ENCODE peak calls at places on chromosomes 3 and 15, in four cellular contexts. One of them, this sample, is unnamed.

GRCh38 chr3:55489804-55490132 is 2.7 kb upstream of the WNT5A start:
- DNase-seq in WTC11: peak
- DNase-seq in HepG2: no peak
- DNase-seq in K562: no peak
- DNase-seq in this sample: no peak

GRCh38 chr3:184300377-184300717 is 1.3 kb downstream of the PSMD2 start:
- DNase-seq in WTC11: no peak
- DNase-seq in HepG2: no peak
- DNase-seq in K562: no peak
- DNase-seq in this sample: no peak

GRCh38 chr3:183386651-183387050 is 41.8 kb downstream of the MCF2L2 start:
- DNase-seq in WTC11: no peak
- DNase-seq in HepG2: no peak
- DNase-seq in K562: no peak
- DNase-seq in this sample: no peak

GRCh38 chr15:93088981-93089854 is at the start of gene RGMA:
- DNase-seq in WTC11: peak
- DNase-seq in HepG2: no peak
- DNase-seq in K562: no peak
- DNase-seq in this sample: no peak

GRCh38 chr15:74768771-74769342 is 13.0 kb upstream of the CSK start:
- DNase-seq in WTC11: peak
- DNase-seq in HepG2: peak
- DNase-seq in K562: peak
- DNase-seq in this sample: no peak

GRCh38 chr3:157493627-157494550 is 9.3 kb downstream of the VEPH1 start:
- DNase-seq in WTC11: no peak
- DNase-seq in HepG2: peak
- DNase-seq in K562: peak
- DNase-seq in this sample: no peak

GRCh38 chr15:87269566-87269965 is 987.0 kb downstream of the NTRK3 start:
- DNase-seq in WTC11: no peak
- DNase-seq in HepG2: no peak
- DNase-seq in K562: no peak
- DNase-seq in this sample: no peak

GRCh38 chr15:29403778-29404177 is 134.2 kb upstream of the NSMCE3 start:
- DNase-seq in WTC11: peak
- DNase-seq in HepG2: peak
- DNase-seq in K562: no peak
- DNase-seq in this sample: no peak

GRCh38 chr3:56219894-56220805 is 248.1 kb downstream of the ERC2 start:
- DNase-seq in WTC11: no peak
- DNase-seq in HepG2: no peak
- DNase-seq in K562: no peak
- DNase-seq in this sample: no peak

GRCh38 chr3:66186545-66186944 is 34.3 kb upstream of the SLC25A26 start:
- DNase-seq in WTC11: no peak
- DNase-seq in HepG2: no peak
- DNase-seq in K562: no peak
- DNase-seq in this sample: no peak

GRCh38 chr15:52103217-52104207 is 9.1 kb downstream of the BCL2L10 start:
- DNase-seq in WTC11: no peak
- DNase-seq in HepG2: peak
- DNase-seq in K562: no peak
- DNase-seq in this sample: peak

GRCh38 chr3:60610441-60611112 is 640.7 kb downstream of the FHIT start:
- DNase-seq in WTC11: no peak
- DNase-seq in HepG2: no peak
- DNase-seq in K562: no peak
- DNase-seq in this sample: no peak

GRCh38 chr3:15055019-15055557 is 10.0 kb downstream of the MRPS25 start:
- DNase-seq in WTC11: no peak
- DNase-seq in HepG2: no peak
- DNase-seq in K562: no peak
- DNase-seq in this sample: peak

GRCh38 chr15:30953731-30954378 is 37.6 kb downstream of the MTMR10 start:
- DNase-seq in WTC11: no peak
- DNase-seq in HepG2: no peak
- DNase-seq in K562: peak
- DNase-seq in this sample: no peak

GRCh38 chr3:11770477-11771381 is 76.0 kb downstream of the TAMM41 start:
- DNase-seq in WTC11: peak
- DNase-seq in HepG2: peak
- DNase-seq in K562: peak
- DNase-seq in this sample: peak

GRCh38 chr3:66473637-66474036 is 27.2 kb downstream of the LRIG1 start:
- DNase-seq in WTC11: no peak
- DNase-seq in HepG2: no peak
- DNase-seq in K562: no peak
- DNase-seq in this sample: no peak

GRCh38 chr15:26651909-26652308 is 121.0 kb downstream of the GABRB3 start:
- DNase-seq in WTC11: no peak
- DNase-seq in HepG2: no peak
- DNase-seq in K562: no peak
- DNase-seq in this sample: no peak

GRCh38 chr15:26661107-26661506 is 111.8 kb downstream of the GABRB3 start:
- DNase-seq in WTC11: no peak
- DNase-seq in HepG2: no peak
- DNase-seq in K562: no peak
- DNase-seq in this sample: no peak

GRCh38 chr15:26661727-26662126 is 111.1 kb downstream of the GABRB3 start:
- DNase-seq in WTC11: no peak
- DNase-seq in HepG2: no peak
- DNase-seq in K562: no peak
- DNase-seq in this sample: no peak

DNA sequence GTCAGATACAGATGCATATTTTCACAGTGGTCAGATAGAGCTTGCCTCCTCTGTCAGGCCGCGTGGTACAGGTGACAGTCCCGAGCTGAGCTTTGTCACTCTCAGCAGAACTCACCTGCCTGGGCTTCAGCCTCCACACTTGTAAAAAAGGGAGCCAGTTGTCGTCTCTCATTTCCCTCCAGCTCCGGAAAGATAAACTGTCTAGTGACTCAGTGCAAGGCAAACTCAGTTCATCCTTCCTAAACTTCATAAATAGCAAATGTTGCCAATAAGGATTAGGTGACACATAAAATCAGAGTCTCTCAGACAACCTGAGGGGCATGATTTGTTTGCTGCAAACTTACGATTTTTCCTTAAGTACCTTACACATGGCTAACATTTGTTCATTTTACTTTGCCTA is 116.8 kb downstream of the GABRB3 start:
- DNase-seq in WTC11: no peak
- DNase-seq in HepG2: no peak
- DNase-seq in K562: no peak
- DNase-seq in this sample: no peak
- TF ChIP-seq NR2C2 in WTC11: no peak
- TF ChIP-seq NR2C2 in HepG2: no peak
- TF ChIP-seq NR2C2 in K562: no peak
- TF ChIP-seq NR2C2 in this sample: no peak

GRCh38 chr3:25103391-25103790 is 324.7 kb upstream of the RARB start:
- DNase-seq in WTC11: no peak
- DNase-seq in HepG2: no peak
- DNase-seq in K562: no peak
- DNase-seq in this sample: no peak
- TF ChIP-seq NR2C2 in WTC11: no peak
- TF ChIP-seq NR2C2 in HepG2: no peak
- TF ChIP-seq NR2C2 in K562: no peak
- TF ChIP-seq NR2C2 in this sample: no peak

GRCh38 chr15:84925906-84926305 is 41.4 kb downstream of the SLC28A1 start:
- DNase-seq in WTC11: no peak
- DNase-seq in HepG2: no peak
- DNase-seq in K562: no peak
- DNase-seq in this sample: no peak
- TF ChIP-seq NR2C2 in WTC11: no peak
- TF ChIP-seq NR2C2 in HepG2: no peak
- TF ChIP-seq NR2C2 in K562: no peak
- TF ChIP-seq NR2C2 in this sample: no peak

DNA sequence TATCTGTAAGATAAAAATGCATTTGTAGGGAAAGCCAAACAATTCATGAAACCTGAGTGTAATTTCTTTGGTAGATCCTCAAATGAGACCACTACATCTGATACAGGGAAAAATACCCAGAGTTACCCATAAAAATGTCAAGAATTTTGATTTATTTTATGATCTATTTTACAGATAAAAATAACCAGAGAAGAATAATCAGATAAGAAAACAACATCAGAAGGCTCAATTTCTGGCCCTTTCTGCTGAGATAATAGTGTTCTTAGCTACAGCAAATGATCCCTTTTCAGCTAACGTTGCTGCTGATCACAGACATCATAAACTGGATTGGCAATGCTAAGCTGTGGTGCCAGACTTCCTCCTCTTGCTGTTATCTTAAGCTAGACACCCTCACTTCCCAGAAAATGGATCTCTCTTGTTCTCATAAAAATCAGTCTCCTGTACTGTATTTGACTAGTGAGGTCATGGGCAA is 21.3 kb upstream of the TMEM108 start:
- DNase-seq in WTC11: no peak
- DNase-seq in HepG2: no peak
- DNase-seq in K562: no peak
- DNase-seq in this sample: no peak
- TF ChIP-seq NR2C2 in WTC11: no peak
- TF ChIP-seq NR2C2 in HepG2: no peak
- TF ChIP-seq NR2C2 in K562: no peak
- TF ChIP-seq NR2C2 in this sample: no peak

DNA sequence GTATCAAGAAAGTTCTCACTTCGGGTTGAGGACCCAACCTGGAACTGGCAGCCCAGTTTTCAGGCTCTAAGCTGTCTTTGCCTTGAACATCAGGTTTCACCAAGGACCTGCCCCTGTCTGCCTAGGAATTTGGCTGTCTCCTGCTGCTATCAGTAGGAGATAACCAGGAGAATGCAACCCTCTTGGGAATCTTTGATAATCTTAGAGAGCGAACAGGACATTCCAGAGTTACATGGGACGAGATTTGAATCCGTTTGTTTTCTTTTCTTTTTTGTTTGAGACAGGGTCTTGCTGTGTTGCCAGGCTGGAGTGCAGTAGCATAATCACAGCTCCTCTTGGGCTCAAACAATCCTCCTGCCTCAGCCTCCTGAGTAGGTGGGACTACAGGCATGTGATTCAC is 18.0 kb upstream of the EIF1B start:
- DNase-seq in WTC11: no peak
- DNase-seq in HepG2: no peak
- DNase-seq in K562: no peak
- DNase-seq in this sample: no peak
- TF ChIP-seq NR2C2 in WTC11: no peak
- TF ChIP-seq NR2C2 in HepG2: no peak
- TF ChIP-seq NR2C2 in K562: no peak
- TF ChIP-seq NR2C2 in this sample: no peak

GRCh38 chr3:170739410-170739809 is 130.6 kb downstream of the RPL22L1 start:
- DNase-seq in WTC11: no peak
- DNase-seq in HepG2: no peak
- DNase-seq in K562: no peak
- DNase-seq in this sample: no peak
- TF ChIP-seq NR2C2 in WTC11: no peak
- TF ChIP-seq NR2C2 in HepG2: no peak
- TF ChIP-seq NR2C2 in K562: no peak
- TF ChIP-seq NR2C2 in this sample: no peak

GRCh38 chr3:130073582-130073981 is 8.0 kb upstream of the ALG1L2 start:
- DNase-seq in WTC11: no peak
- DNase-seq in HepG2: no peak
- DNase-seq in K562: no peak
- DNase-seq in this sample: no peak

GRCh38 chr3:130081371-130081881 is at the start of gene ALG1L2:
- DNase-seq in WTC11: no peak
- DNase-seq in HepG2: no peak
- DNase-seq in K562: no peak
- DNase-seq in this sample: no peak

GRCh38 chr3:130077636-130078035 is 4.0 kb upstream of the ALG1L2 start:
- DNase-seq in WTC11: no peak
- DNase-seq in HepG2: no peak
- DNase-seq in K562: no peak
- DNase-seq in this sample: no peak
- TF ChIP-seq NR2C2 in WTC11: no peak
- TF ChIP-seq NR2C2 in HepG2: no peak
- TF ChIP-seq NR2C2 in K562: no peak
- TF ChIP-seq NR2C2 in this sample: no peak

GRCh38 chr3:187743195-187744141 is 1.8 kb downstream of the BCL6 start:
- DNase-seq in WTC11: no peak
- DNase-seq in HepG2: no peak
- DNase-seq in K562: peak
- DNase-seq in this sample: no peak
- TF ChIP-seq NR2C2 in WTC11: no peak
- TF ChIP-seq NR2C2 in HepG2: no peak
- TF ChIP-seq NR2C2 in K562: no peak
- TF ChIP-seq NR2C2 in this sample: no peak

This sample was measured in GM12878.